ENCODE peak calls at places on chromosome 5, in six cellular contexts. V is SJSA1, H is NCI-H2107, C is RPMI7951, U is mesendoderm, Z is A549. E is an unnamed sample.

GRCh38 chr5:135493406-135494180 is 41.4 kb upstream of the TIFAB start:
- DNase-seq in Z (peak), H (no peak), V (peak), U (no peak), C (peak), E (no peak)

GRCh38 chr5:142248853-142249462 is 75.9 kb downstream of the SPRY4 start:
- DNase-seq in Z (no peak), V (peak), C (no peak), H (no peak), U (no peak), E (no peak)

GRCh38 chr5:130237721-130238120 is 333.5 kb downstream of the CHSY3 start:
- DNase-seq in C (no peak), U (no peak), Z (no peak), H (no peak), V (no peak), E (no peak)

GRCh38 chr5:80154749-80155148 is 101.1 kb downstream of the SERINC5 start:
- DNase-seq in U (no peak), H (no peak), V (no peak), Z (no peak), C (no peak), E (no peak)

GRCh38 chr5:58127132-58127485 is 332.8 kb downstream of the PLK2 start:
- DNase-seq in V (no peak), Z (no peak), C (no peak), U (no peak), H (no peak), E (no peak)

GRCh38 chr5:96781031-96781733 is 26.6 kb downstream of the ERAP1 start:
- DNase-seq in C (peak), U (no peak), Z (peak), H (no peak), V (peak), E (no peak)

GRCh38 chr5:170693701-170694100 is 89.8 kb upstream of the GABRP start:
- DNase-seq in V (no peak), C (no peak), Z (no peak), H (no peak), U (peak), E (no peak)

GRCh38 chr5:155125696-155126095 is 112.1 kb downstream of the KIF4B start:
- DNase-seq in Z (no peak), H (no peak), C (no peak), V (no peak), U (no peak), E (no peak)

GRCh38 chr5:82376833-82377232 is 98.7 kb upstream of the RPS23 start:
- DNase-seq in V (no peak), U (no peak), Z (no peak), H (no peak), C (no peak), E (no peak)

GRCh38 chr5:10655686-10656075 is 91.8 kb downstream of the ANKRD33B start:
- DNase-seq in C (no peak), H (no peak), U (no peak), V (no peak), Z (no peak), E (no peak)

GRCh38 chr5:176334031-176334770 is 27.4 kb downstream of the KIAA1191 start:
- DNase-seq in H (no peak), U (no peak), Z (no peak), V (no peak), C (no peak), E (no peak)

GRCh38 chr5:157247267-157247666 is 18.7 kb upstream of the CYFIP2 start:
- DNase-seq in U (no peak), H (no peak), C (no peak), Z (no peak), V (no peak), E (no peak)

GRCh38 chr5:15598294-15598902 is 98.4 kb downstream of the FBXL7 start:
- DNase-seq in V (peak), Z (peak), U (peak), H (no peak), C (peak), E (no peak)

GRCh38 chr5:59500014-59500413 is 393.5 kb downstream of the PDE4D start:
- DNase-seq in C (peak), Z (no peak), H (no peak), U (no peak), V (no peak), E (no peak)

GRCh38 chr5:41128291-41128690 is 57.1 kb upstream of the MROH2B start:
- DNase-seq in C (no peak), U (no peak), H (no peak), Z (no peak), V (no peak), E (no peak)

E was measured in cortex of kidney.